ENCODE peak calls at places on chromosome 18, in nine cellular contexts. D, U, P, Z, N, W, L, C and H are unnamed samples.

GRCh38 chr18:58249677-58250076 is 205.7 kb downstream of the NEDD4L start:
- DNase-seq in D (no peak), U (no peak), P (no peak), Z (no peak), N (no peak), W (no peak), L (no peak), C (no peak), H (no peak)

GRCh38 chr18:13587937-13588336 is 138.4 kb downstream of the FAM210A start:
- DNase-seq in D (no peak), U (no peak), P (no peak), Z (no peak), N (no peak), W (no peak), L (no peak), C (no peak), H (no peak)

GRCh38 chr18:59881728-59882685 is 17.8 kb upstream of the PMAIP1 start:
- DNase-seq in D (no peak), U (no peak), P (peak), Z (peak), N (no peak), W (no peak), L (no peak), C (peak), H (peak)

GRCh38 chr18:36808681-36809080 is 20.1 kb downstream of the TPGS2 start:
- DNase-seq in D (no peak), U (no peak), P (peak), Z (no peak), N (no peak), W (no peak), L (no peak), C (no peak), H (no peak)

GRCh38 chr18:63062246-63062645 is 257.3 kb downstream of the BCL2 start:
- DNase-seq in D (no peak), U (no peak), P (no peak), Z (no peak), N (no peak), W (no peak), L (no peak), C (no peak), H (no peak)

GRCh38 chr18:8926464-8926863 is 176.0 kb upstream of the NDUFV2 start:
- DNase-seq in D (no peak), U (no peak), P (no peak), Z (no peak), N (no peak), W (no peak), L (no peak), C (no peak), H (no peak)

GRCh38 chr18:55859116-55859515 is 271.1 kb upstream of the TCF4 start:
- DNase-seq in D (no peak), U (no peak), P (no peak), Z (no peak), N (no peak), W (no peak), L (no peak), C (no peak), H (no peak)

GRCh38 chr18:67771271-67771670 is 254.8 kb upstream of the DSEL start:
- DNase-seq in D (no peak), U (no peak), P (peak), Z (no peak), N (no peak), W (peak), L (no peak), C (peak), H (no peak)

GRCh38 chr18:80159713-80160636 is 50.9 kb downstream of the ADNP2 start:
- DNase-seq in D (no peak), U (no peak), P (no peak), Z (no peak), N (no peak), W (no peak), L (no peak), C (no peak), H (no peak)

GRCh38 chr18:74869904-74870863 is 272.5 kb downstream of the ZNF407 start:
- DNase-seq in D (no peak), U (no peak), P (peak), Z (no peak), N (no peak), W (no peak), L (no peak), C (no peak), H (peak)

GRCh38 chr18:22983175-22983574 is 50.0 kb downstream of the RBBP8 start:
- DNase-seq in D (no peak), U (no peak), P (peak), Z (no peak), N (no peak), W (peak), L (no peak), C (peak), H (peak)

GRCh38 chr18:864872-865273 is 39.8 kb upstream of the ADCYAP1 start:
- DNase-seq in D (peak), U (peak), P (peak), Z (peak), N (peak), W (peak), L (peak), C (peak), H (peak)

GRCh38 chr18:51757525-51757924 is 560.0 kb upstream of the MEX3C start:
- DNase-seq in D (no peak), U (no peak), P (no peak), Z (no peak), N (no peak), W (no peak), L (no peak), C (no peak), H (no peak)

GRCh38 chr18:23484783-23485182 is 18.5 kb upstream of the RMC1 start:
- DNase-seq in D (no peak), U (no peak), P (no peak), Z (no peak), N (no peak), W (no peak), L (no peak), C (no peak), H (peak)

GRCh38 chr18:53070706-53071105 is 730.7 kb downstream of the DCC start:
- DNase-seq in D (no peak), U (no peak), P (no peak), Z (no peak), N (no peak), W (no peak), L (no peak), C (no peak), H (peak)

GRCh38 chr18:57807336-57808117 is 4.4 kb upstream of the ATP8B1 start:
- DNase-seq in D (no peak), U (no peak), P (peak), Z (no peak), N (no peak), W (no peak), L (no peak), C (peak), H (no peak)

GRCh38 chr18:49016648-49017539 is 66.1 kb upstream of the SMAD7 start:
- DNase-seq in D (peak), U (no peak), P (peak), Z (no peak), N (no peak), W (peak), L (no peak), C (peak), H (peak)

GRCh38 chr18:23822590-23823385 is 133.5 kb downstream of the LAMA3 start:
- DNase-seq in D (no peak), U (no peak), P (peak), Z (no peak), N (no peak), W (no peak), L (no peak), C (peak), H (no peak)

GRCh38 chr18:24601624-24602023 is 141.2 kb downstream of the HRH4 start:
- DNase-seq in D (no peak), U (no peak), P (no peak), Z (no peak), N (no peak), W (no peak), L (no peak), C (no peak), H (peak)

GRCh38 chr18:50327983-50328382 is 40.5 kb upstream of the CXXC1 start:
- DNase-seq in D (no peak), U (no peak), P (no peak), Z (no peak), N (no peak), W (no peak), L (no peak), C (no peak), H (peak)

GRCh38 chr18:45280486-45281263 is 334.6 kb upstream of the SLC14A2 start:
- DNase-seq in D (no peak), U (no peak), P (no peak), Z (no peak), N (no peak), W (no peak), L (no peak), C (no peak), H (no peak)

GRCh38 chr18:47730795-47731194 is 199.7 kb downstream of the SMAD2 start:
- DNase-seq in D (no peak), U (no peak), P (no peak), Z (no peak), N (no peak), W (no peak), L (no peak), C (no peak), H (peak)

GRCh38 chr18:74739926-74740325 is 142.3 kb downstream of the ZNF407 start:
- DNase-seq in D (no peak), U (no peak), P (no peak), Z (no peak), N (no peak), W (no peak), L (no peak), C (no peak), H (no peak)

GRCh38 chr18:326846-327245 is 59.0 kb upstream of the THOC1 start:
- DNase-seq in D (no peak), U (no peak), P (peak), Z (no peak), N (no peak), W (no peak), L (no peak), C (no peak), H (no peak)

GRCh38 chr18:9683418-9684396 is 24.4 kb upstream of the RAB31 start:
- DNase-seq in D (no peak), U (no peak), P (peak), Z (no peak), N (no peak), W (peak), L (no peak), C (peak), H (peak)

GRCh38 chr18:79241755-79242154 is 154.0 kb upstream of the NFATC1 start:
- DNase-seq in D (no peak), U (no peak), P (no peak), Z (no peak), N (peak), W (no peak), L (no peak), C (no peak), H (peak)

GRCh38 chr18:64032312-64032711 is 62.4 kb downstream of the SERPINB8 start:
- DNase-seq in D (no peak), U (no peak), P (no peak), Z (no peak), N (no peak), W (no peak), L (no peak), C (no peak), H (peak)

GRCh38 chr18:62999392-62999791 is 284.1 kb downstream of the PHLPP1 start:
- DNase-seq in D (peak), U (no peak), P (peak), Z (peak), N (no peak), W (no peak), L (peak), C (peak), H (no peak)

GRCh38 chr18:12398625-12399024 is 9.1 kb upstream of the PRELID3A start:
- DNase-seq in D (peak), U (no peak), P (no peak), Z (no peak), N (no peak), W (no peak), L (no peak), C (no peak), H (no peak)

GRCh38 chr18:68797901-68798300 is at the start of gene CCDC102B:
- DNase-seq in D (no peak), U (no peak), P (peak), Z (no peak), N (no peak), W (no peak), L (no peak), C (peak), H (peak)

GRCh38 chr18:74082476-74083070 is 65.1 kb downstream of the FBXO15 start:
- DNase-seq in D (no peak), U (no peak), P (peak), Z (peak), N (peak), W (peak), L (no peak), C (peak), H (peak)

GRCh38 chr18:32669549-32670165 is 103.2 kb downstream of the KLHL14 start:
- DNase-seq in D (no peak), U (no peak), P (no peak), Z (no peak), N (no peak), W (no peak), L (no peak), C (no peak), H (peak)